ENCODE peak calls at places on chromosomes 2 and 18, in four cellular contexts. One of them, this sample, is unnamed.

GRCh38 chr2:31137211-31138036 is 816 bp downstream of the GALNT14 start:
- DNase-seq in left ventricle myocardium inferior: no peak
- DNase-seq in effector memory CD8-positive, alpha-beta T cell: no peak
- DNase-seq in Right ventricle myocardium superior: no peak
- DNase-seq in this sample: no peak

GRCh38 chr2:70089220-70089945 is 2.1 kb downstream of the PCBP1 start:
- DNase-seq in left ventricle myocardium inferior: peak; percentile 22
- DNase-seq in effector memory CD8-positive, alpha-beta T cell: no peak
- DNase-seq in Right ventricle myocardium superior: no peak
- DNase-seq in this sample: peak; percentile 25

GRCh38 chr18:47436871-47437270 is 185.4 kb upstream of the SKOR2 start:
- DNase-seq in left ventricle myocardium inferior: no peak
- DNase-seq in effector memory CD8-positive, alpha-beta T cell: no peak
- DNase-seq in Right ventricle myocardium superior: no peak
- DNase-seq in this sample: no peak

GRCh38 chr2:239196474-239197021 is 204.3 kb downstream of the HDAC4 start:
- DNase-seq in left ventricle myocardium inferior: no peak
- DNase-seq in effector memory CD8-positive, alpha-beta T cell: no peak
- DNase-seq in Right ventricle myocardium superior: no peak
- DNase-seq in this sample: peak; percentile 35

GRCh38 chr18:4821801-4822200 is 366.7 kb upstream of the DLGAP1 start:
- DNase-seq in left ventricle myocardium inferior: no peak
- DNase-seq in effector memory CD8-positive, alpha-beta T cell: no peak
- DNase-seq in Right ventricle myocardium superior: no peak
- DNase-seq in this sample: no peak

GRCh38 chr2:69807821-69808540 is 21.5 kb upstream of the GMCL1 start:
- DNase-seq in left ventricle myocardium inferior: no peak
- DNase-seq in effector memory CD8-positive, alpha-beta T cell: no peak
- DNase-seq in Right ventricle myocardium superior: no peak
- DNase-seq in this sample: no peak

GRCh38 chr2:177239934-177240600 is 24.5 kb downstream of the NFE2L2 start:
- DNase-seq in left ventricle myocardium inferior: no peak
- DNase-seq in effector memory CD8-positive, alpha-beta T cell: peak; percentile 28
- DNase-seq in Right ventricle myocardium superior: no peak
- DNase-seq in this sample: no peak

GRCh38 chr2:231557571-231558217 is 27.4 kb upstream of the NMUR1 start:
- DNase-seq in left ventricle myocardium inferior: peak; percentile 76
- DNase-seq in effector memory CD8-positive, alpha-beta T cell: peak; percentile 69
- DNase-seq in Right ventricle myocardium superior: peak; percentile 83
- DNase-seq in this sample: peak; percentile 90

GRCh38 chr2:73830871-73831401 is 2.2 kb downstream of the STAMBP start:
- DNase-seq in left ventricle myocardium inferior: no peak
- DNase-seq in effector memory CD8-positive, alpha-beta T cell: peak; percentile 15
- DNase-seq in Right ventricle myocardium superior: no peak
- DNase-seq in this sample: no peak

GRCh38 chr2:69013837-69014796 is 1.1 kb downstream of the ANTXR1 start:
- DNase-seq in left ventricle myocardium inferior: no peak
- DNase-seq in effector memory CD8-positive, alpha-beta T cell: no peak
- DNase-seq in Right ventricle myocardium superior: no peak
- DNase-seq in this sample: no peak

GRCh38 chr2:54597153-54597827 is 126.2 kb upstream of the EML6 start:
- DNase-seq in left ventricle myocardium inferior: peak; percentile 77
- DNase-seq in effector memory CD8-positive, alpha-beta T cell: no peak
- DNase-seq in Right ventricle myocardium superior: peak; percentile 79
- DNase-seq in this sample: peak; percentile 79

GRCh38 chr18:62485684-62486083 is 37.1 kb upstream of the ZCCHC2 start:
- DNase-seq in left ventricle myocardium inferior: no peak
- DNase-seq in effector memory CD8-positive, alpha-beta T cell: no peak
- DNase-seq in Right ventricle myocardium superior: no peak
- DNase-seq in this sample: no peak

GRCh38 chr2:160015746-160016145 is 46.7 kb downstream of the PLA2R1 start:
- DNase-seq in left ventricle myocardium inferior: no peak
- DNase-seq in effector memory CD8-positive, alpha-beta T cell: no peak
- DNase-seq in Right ventricle myocardium superior: no peak
- DNase-seq in this sample: no peak

GRCh38 chr2:121187922-121188411 is 97.0 kb downstream of the TFCP2L1 start:
- DNase-seq in left ventricle myocardium inferior: no peak
- DNase-seq in effector memory CD8-positive, alpha-beta T cell: no peak
- DNase-seq in Right ventricle myocardium superior: no peak
- DNase-seq in this sample: no peak

GRCh38 chr2:216743781-216744180 is 48.4 kb upstream of the IGFBP5 start:
- DNase-seq in left ventricle myocardium inferior: no peak
- DNase-seq in effector memory CD8-positive, alpha-beta T cell: no peak
- DNase-seq in Right ventricle myocardium superior: no peak
- DNase-seq in this sample: no peak

GRCh38 chr2:218988164-218988563 is 3.2 kb upstream of the FEV start:
- DNase-seq in left ventricle myocardium inferior: no peak
- DNase-seq in effector memory CD8-positive, alpha-beta T cell: no peak
- DNase-seq in Right ventricle myocardium superior: no peak
- DNase-seq in this sample: no peak

GRCh38 chr2:46899053-46899452 is 16.6 kb downstream of the MCFD2 start:
- DNase-seq in left ventricle myocardium inferior: no peak
- DNase-seq in effector memory CD8-positive, alpha-beta T cell: no peak
- DNase-seq in Right ventricle myocardium superior: no peak
- DNase-seq in this sample: no peak

GRCh38 chr2:43174368-43175186 is 51.8 kb downstream of the ZFP36L2 start:
- DNase-seq in left ventricle myocardium inferior: no peak
- DNase-seq in effector memory CD8-positive, alpha-beta T cell: peak; percentile 67
- DNase-seq in Right ventricle myocardium superior: peak; percentile 64
- DNase-seq in this sample: peak; percentile 77

GRCh38 chr2:240269380-240269779 is 128.9 kb upstream of the OTOS start:
- DNase-seq in left ventricle myocardium inferior: no peak
- DNase-seq in effector memory CD8-positive, alpha-beta T cell: no peak
- DNase-seq in Right ventricle myocardium superior: peak; percentile 36
- DNase-seq in this sample: no peak

GRCh38 chr2:10065683-10066055 is 14.5 kb downstream of the CYS1 start:
- DNase-seq in left ventricle myocardium inferior: no peak
- DNase-seq in effector memory CD8-positive, alpha-beta T cell: no peak
- DNase-seq in Right ventricle myocardium superior: no peak
- DNase-seq in this sample: no peak

GRCh38 chr2:34001557-34001956 is 402.5 kb upstream of the FAM98A start:
- DNase-seq in left ventricle myocardium inferior: no peak
- DNase-seq in effector memory CD8-positive, alpha-beta T cell: no peak
- DNase-seq in Right ventricle myocardium superior: no peak
- DNase-seq in this sample: no peak

GRCh38 chr18:74679006-74679678 is 81.5 kb downstream of the ZNF407 start:
- DNase-seq in left ventricle myocardium inferior: no peak
- DNase-seq in effector memory CD8-positive, alpha-beta T cell: no peak
- DNase-seq in Right ventricle myocardium superior: no peak
- DNase-seq in this sample: no peak

GRCh38 chr18:63963610-63964256 is 6.1 kb upstream of the SERPINB8 start:
- DNase-seq in left ventricle myocardium inferior: no peak
- DNase-seq in effector memory CD8-positive, alpha-beta T cell: peak; percentile 28
- DNase-seq in Right ventricle myocardium superior: no peak
- DNase-seq in this sample: no peak

GRCh38 chr2:134122610-134123009 is 131.3 kb upstream of the MGAT5 start:
- DNase-seq in left ventricle myocardium inferior: no peak
- DNase-seq in effector memory CD8-positive, alpha-beta T cell: no peak
- DNase-seq in Right ventricle myocardium superior: no peak
- DNase-seq in this sample: no peak

GRCh38 chr2:152330235-152330866 is 4.6 kb upstream of the FMNL2 start:
- DNase-seq in left ventricle myocardium inferior: no peak
- DNase-seq in effector memory CD8-positive, alpha-beta T cell: no peak
- DNase-seq in Right ventricle myocardium superior: no peak
- DNase-seq in this sample: no peak

GRCh38 chr2:112290638-112291037 is 15.2 kb downstream of the ZC3H6 start:
- DNase-seq in left ventricle myocardium inferior: no peak
- DNase-seq in effector memory CD8-positive, alpha-beta T cell: no peak
- DNase-seq in Right ventricle myocardium superior: no peak
- DNase-seq in this sample: no peak

GRCh38 chr18:12750076-12750707 is 47.4 kb downstream of the PSMG2 start:
- DNase-seq in left ventricle myocardium inferior: no peak
- DNase-seq in effector memory CD8-positive, alpha-beta T cell: no peak
- DNase-seq in Right ventricle myocardium superior: no peak
- DNase-seq in this sample: no peak

GRCh38 chr18:79627750-79628294 is 51.8 kb upstream of the CTDP1 start:
- DNase-seq in left ventricle myocardium inferior: no peak
- DNase-seq in effector memory CD8-positive, alpha-beta T cell: no peak
- DNase-seq in Right ventricle myocardium superior: no peak
- DNase-seq in this sample: no peak

This sample was measured in right cardiac atrium.